ENCODE peak calls at places on chromosome 14, in seven cellular contexts. One of them, this sample, is unnamed.

GRCh38 chr14:69880051-69880487 is 853 bp downstream of the SMOC1 start:
- DNase-seq in glutamatergic neuron: no peak
- DNase-seq in GM13977: no peak
- DNase-seq in HTR-8/SVneo: no peak
- DNase-seq in activated T-cell treated with anti-CD3 and anti-CD28 coated beads, Interleukin-2, amount 50 U/mL, for 4 hours: no peak
- DNase-seq in fibroblast of the aortic adventitia: no peak
- DNase-seq in posterior vena cava: no peak
- DNase-seq in this sample: peak; percentile 64

GRCh38 chr14:24417832-24418491 is 11.5 kb downstream of the CBLN3 start:
- DNase-seq in fibroblast of the aortic adventitia: no peak
- DNase-seq in glutamatergic neuron: no peak
- DNase-seq in posterior vena cava: peak; percentile 65
- DNase-seq in GM13977: no peak
- DNase-seq in activated T-cell treated with anti-CD3 and anti-CD28 coated beads, Interleukin-2, amount 50 U/mL, for 4 hours: no peak
- DNase-seq in HTR-8/SVneo: no peak
- DNase-seq in this sample: no peak

GRCh38 chr14:74585406-74586335 is 26.4 kb downstream of the LTBP2 start:
- DNase-seq in glutamatergic neuron: peak; percentile 6
- DNase-seq in posterior vena cava: peak; percentile 68
- DNase-seq in GM13977: no peak
- DNase-seq in activated T-cell treated with anti-CD3 and anti-CD28 coated beads, Interleukin-2, amount 50 U/mL, for 4 hours: no peak
- DNase-seq in fibroblast of the aortic adventitia: no peak
- DNase-seq in HTR-8/SVneo: no peak
- DNase-seq in this sample: no peak

GRCh38 chr14:73728106-73729014 is 14.2 kb upstream of the PNMA1 start:
- DNase-seq in HTR-8/SVneo: peak; percentile 95
- DNase-seq in fibroblast of the aortic adventitia: peak; percentile 82
- DNase-seq in GM13977: peak; percentile 89
- DNase-seq in glutamatergic neuron: peak; percentile 95
- DNase-seq in activated T-cell treated with anti-CD3 and anti-CD28 coated beads, Interleukin-2, amount 50 U/mL, for 4 hours: peak; percentile 92
- DNase-seq in posterior vena cava: peak; percentile 95
- DNase-seq in this sample: peak; percentile 94

GRCh38 chr14:50335989-50336391 is 23.9 kb downstream of the DMAC2L start:
- DNase-seq in glutamatergic neuron: peak; percentile 84
- DNase-seq in posterior vena cava: no peak
- DNase-seq in fibroblast of the aortic adventitia: no peak
- DNase-seq in GM13977: peak; percentile 28
- DNase-seq in activated T-cell treated with anti-CD3 and anti-CD28 coated beads, Interleukin-2, amount 50 U/mL, for 4 hours: no peak
- DNase-seq in HTR-8/SVneo: no peak
- DNase-seq in this sample: peak; percentile 37

GRCh38 chr14:21711360-21711961 is 37.8 kb upstream of the OR4E1 start:
- DNase-seq in fibroblast of the aortic adventitia: peak; percentile 48
- DNase-seq in posterior vena cava: no peak
- DNase-seq in activated T-cell treated with anti-CD3 and anti-CD28 coated beads, Interleukin-2, amount 50 U/mL, for 4 hours: no peak
- DNase-seq in GM13977: peak; percentile 42
- DNase-seq in glutamatergic neuron: no peak
- DNase-seq in HTR-8/SVneo: peak; percentile 25
- DNase-seq in this sample: peak; percentile 19

GRCh38 chr14:87643005-87643404 is 350.0 kb downstream of the GALC start:
- DNase-seq in glutamatergic neuron: no peak
- DNase-seq in posterior vena cava: no peak
- DNase-seq in activated T-cell treated with anti-CD3 and anti-CD28 coated beads, Interleukin-2, amount 50 U/mL, for 4 hours: no peak
- DNase-seq in HTR-8/SVneo: no peak
- DNase-seq in GM13977: no peak
- DNase-seq in fibroblast of the aortic adventitia: peak; percentile 32
- DNase-seq in this sample: no peak

GRCh38 chr14:90797451-90797850 is 18.8 kb downstream of the TTC7B start:
- DNase-seq in HTR-8/SVneo: no peak
- DNase-seq in glutamatergic neuron: no peak
- DNase-seq in GM13977: no peak
- DNase-seq in posterior vena cava: no peak
- DNase-seq in fibroblast of the aortic adventitia: no peak
- DNase-seq in activated T-cell treated with anti-CD3 and anti-CD28 coated beads, Interleukin-2, amount 50 U/mL, for 4 hours: no peak
- DNase-seq in this sample: no peak

GRCh38 chr14:64654072-64654899 is 49.9 kb upstream of the PLEKHG3 start:
- DNase-seq in activated T-cell treated with anti-CD3 and anti-CD28 coated beads, Interleukin-2, amount 50 U/mL, for 4 hours: no peak
- DNase-seq in HTR-8/SVneo: peak; percentile 78
- DNase-seq in GM13977: peak; percentile 31
- DNase-seq in fibroblast of the aortic adventitia: peak; percentile 74
- DNase-seq in posterior vena cava: no peak
- DNase-seq in glutamatergic neuron: no peak
- DNase-seq in this sample: no peak

GRCh38 chr14:74980746-74981661 is 21.7 kb upstream of the EIF2B2 start:
- DNase-seq in GM13977: no peak
- DNase-seq in fibroblast of the aortic adventitia: peak; percentile 40
- DNase-seq in HTR-8/SVneo: peak; percentile 88
- DNase-seq in activated T-cell treated with anti-CD3 and anti-CD28 coated beads, Interleukin-2, amount 50 U/mL, for 4 hours: no peak
- DNase-seq in posterior vena cava: peak; percentile 89
- DNase-seq in glutamatergic neuron: peak; percentile 45
- DNase-seq in this sample: peak; percentile 73

GRCh38 chr14:67420102-67420739 is 8.3 kb upstream of the PLEK2 start:
- DNase-seq in GM13977: no peak
- DNase-seq in activated T-cell treated with anti-CD3 and anti-CD28 coated beads, Interleukin-2, amount 50 U/mL, for 4 hours: peak; percentile 22
- DNase-seq in HTR-8/SVneo: no peak
- DNase-seq in posterior vena cava: peak; percentile 73
- DNase-seq in glutamatergic neuron: no peak
- DNase-seq in fibroblast of the aortic adventitia: no peak
- DNase-seq in this sample: no peak

GRCh38 chr14:78595797-78596196 is 425.6 kb downstream of the NRXN3 start:
- DNase-seq in GM13977: no peak
- DNase-seq in activated T-cell treated with anti-CD3 and anti-CD28 coated beads, Interleukin-2, amount 50 U/mL, for 4 hours: no peak
- DNase-seq in posterior vena cava: no peak
- DNase-seq in glutamatergic neuron: peak; percentile 43
- DNase-seq in HTR-8/SVneo: no peak
- DNase-seq in fibroblast of the aortic adventitia: no peak
- DNase-seq in this sample: peak; percentile 13

GRCh38 chr14:104303705-104304425 is 165.5 kb downstream of the KIF26A start:
- DNase-seq in posterior vena cava: peak; percentile 68
- DNase-seq in HTR-8/SVneo: no peak
- DNase-seq in glutamatergic neuron: peak; percentile 7
- DNase-seq in GM13977: no peak
- DNase-seq in fibroblast of the aortic adventitia: no peak
- DNase-seq in activated T-cell treated with anti-CD3 and anti-CD28 coated beads, Interleukin-2, amount 50 U/mL, for 4 hours: no peak
- DNase-seq in this sample: no peak

GRCh38 chr14:89432226-89432625 is 15.2 kb upstream of the FOXN3 start:
- DNase-seq in HTR-8/SVneo: no peak
- DNase-seq in GM13977: no peak
- DNase-seq in posterior vena cava: no peak
- DNase-seq in activated T-cell treated with anti-CD3 and anti-CD28 coated beads, Interleukin-2, amount 50 U/mL, for 4 hours: no peak
- DNase-seq in fibroblast of the aortic adventitia: no peak
- DNase-seq in glutamatergic neuron: no peak
- DNase-seq in this sample: no peak

GRCh38 chr14:31297701-31298344 is 90.2 kb upstream of the HECTD1 start:
- DNase-seq in posterior vena cava: no peak
- DNase-seq in activated T-cell treated with anti-CD3 and anti-CD28 coated beads, Interleukin-2, amount 50 U/mL, for 4 hours: no peak
- DNase-seq in glutamatergic neuron: no peak
- DNase-seq in GM13977: peak; percentile 15
- DNase-seq in fibroblast of the aortic adventitia: peak; percentile 69
- DNase-seq in HTR-8/SVneo: no peak
- DNase-seq in this sample: no peak

This sample was measured in nephron progenitor cell.